ENCODE peak calls at places on chromosome 4, in seven cellular contexts. F is GM12865, I is HFFc6, O is Kasumi-1, N is NCI-H1105 treated with DMSO at 0.1 percent for 48 hours, X is AG10803, J is WTC11. R is an unnamed sample.

GRCh38 chr4:168637872-168638756 is 141.3 kb downstream of the PALLD start:
- DNase-seq in F (no peak), X (peak), J (no peak), I (no peak), O (no peak), N (no peak), R (no peak)

GRCh38 chr4:55611358-55612059 is 19.5 kb upstream of the PDCL2 start:
- DNase-seq in X (no peak), J (no peak), O (no peak), I (no peak), F (no peak), N (no peak), R (no peak)

GRCh38 chr4:61514991-61515390 is 314.9 kb downstream of the ADGRL3 start:
- DNase-seq in F (no peak), N (no peak), I (no peak), J (no peak), X (no peak), O (no peak), R (peak)

GRCh38 chr4:53865031-53865430 is 199.4 kb downstream of the CHIC2 start:
- DNase-seq in F (no peak), N (no peak), O (no peak), J (no peak), I (no peak), X (no peak), R (no peak)

GRCh38 chr4:19358015-19358414 is 893.7 kb upstream of the SLIT2 start:
- DNase-seq in X (peak), F (no peak), N (no peak), I (no peak), J (no peak), O (no peak), R (no peak)

GRCh38 chr4:152316969-152317368 is 218.9 kb downstream of the FBXW7 start:
- DNase-seq in O (no peak), N (peak), F (no peak), J (no peak), I (peak), X (peak), R (no peak)

GRCh38 chr4:55251352-55251751 is 94.7 kb upstream of the SRD5A3 start:
- DNase-seq in J (no peak), N (no peak), X (no peak), I (no peak), O (no peak), F (no peak), R (no peak)

GRCh38 chr4:25834411-25835107 is 28.2 kb downstream of the SEL1L3 start:
- DNase-seq in X (no peak), O (no peak), F (no peak), J (no peak), I (no peak), N (no peak), R (peak)

GRCh38 chr4:112604590-112604989 is 32.1 kb downstream of the ZGRF1 start:
- DNase-seq in F (peak), J (peak), X (peak), O (peak), N (peak), I (peak), R (peak)

GRCh38 chr4:105815701-105816100 is 79.6 kb upstream of the NPNT start:
- DNase-seq in X (peak), F (no peak), O (no peak), I (no peak), J (no peak), N (no peak), R (no peak)

GRCh38 chr4:33494150-33494549 is 2750.2 kb downstream of the ARAP2 start:
- DNase-seq in F (no peak), I (no peak), X (no peak), N (no peak), J (no peak), O (no peak), R (no peak)

GRCh38 chr4:149555146-149555545 is 260.5 kb downstream of the IQCM start:
- DNase-seq in F (no peak), I (no peak), J (no peak), X (peak), O (no peak), N (no peak), R (no peak)

GRCh38 chr4:25031077-25031606 is 396 bp upstream of the LGI2 start:
- DNase-seq in O (no peak), J (peak), I (no peak), N (no peak), X (peak), F (no peak), R (peak)

GRCh38 chr4:165308606-165309005 is 18.9 kb upstream of the MSMO1 start:
- DNase-seq in O (no peak), J (no peak), N (no peak), I (no peak), X (peak), F (no peak), R (no peak)

GRCh38 chr4:14871676-14872430 is 130.4 kb upstream of the CPEB2 start:
- DNase-seq in O (peak), J (peak), N (no peak), X (no peak), I (no peak), F (peak), R (peak)

GRCh38 chr4:10482913-10483312 is 25.7 kb upstream of the ZNF518B start:
- DNase-seq in O (no peak), N (no peak), I (no peak), X (no peak), F (no peak), J (no peak), R (no peak)

GRCh38 chr4:30718889-30719252 is 1.3 kb upstream of the PCDH7 start:
- DNase-seq in N (peak), J (no peak), X (no peak), O (no peak), I (no peak), F (no peak), R (no peak)

GRCh38 chr4:47786958-47787370 is 50.9 kb downstream of the CORIN start:
- DNase-seq in F (peak), J (no peak), I (no peak), X (no peak), O (no peak), N (no peak), R (no peak)

GRCh38 chr4:38818441-38818976 is 13.9 kb upstream of the TLR1 start:
- DNase-seq in X (no peak), J (no peak), F (peak), O (no peak), I (no peak), N (no peak), R (no peak)

GRCh38 chr4:21184788-21185187 is 484.5 kb downstream of the PACRGL start:
- DNase-seq in X (no peak), O (no peak), J (no peak), I (no peak), N (no peak), F (no peak), R (no peak)

GRCh38 chr4:145609494-145610427 is 9.4 kb upstream of the MMAA start:
- DNase-seq in J (peak), O (peak), F (peak), X (peak), N (peak), I (peak), R (peak)

GRCh38 chr4:89998350-89999098 is 103.9 kb downstream of the MMRN1 start:
- DNase-seq in N (no peak), J (no peak), F (no peak), X (no peak), O (no peak), I (no peak), R (no peak)

GRCh38 chr4:173218411-173219125 is 50.0 kb downstream of the GALNT7 start:
- DNase-seq in F (no peak), O (no peak), N (no peak), I (peak), X (peak), J (no peak), R (no peak)

GRCh38 chr4:113790478-113790877 is 28.9 kb upstream of the CAMK2D start:
- DNase-seq in X (no peak), N (no peak), F (no peak), O (peak), J (no peak), I (no peak), R (no peak)

GRCh38 chr4:13088726-13089658 is 395.1 kb downstream of the RAB28 start:
- DNase-seq in J (no peak), N (no peak), X (peak), I (no peak), O (no peak), F (no peak), R (no peak)

GRCh38 chr4:69881173-69881773 is 21.3 kb upstream of the SULT1E1 start:
- DNase-seq in I (no peak), O (peak), N (peak), X (peak), J (peak), F (peak), R (peak)

GRCh38 chr4:113822555-113823290 is 61.2 kb upstream of the CAMK2D start:
- DNase-seq in J (no peak), X (peak), I (no peak), N (no peak), O (no peak), F (peak), R (no peak)

GRCh38 chr4:106993846-106994245 is 42.3 kb downstream of the DKK2 start:
- DNase-seq in X (no peak), J (no peak), I (no peak), N (no peak), O (no peak), F (no peak), R (no peak)

GRCh38 chr4:121977251-121978168 is 25.6 kb upstream of the TRPC3 start:
- DNase-seq in O (no peak), X (no peak), F (peak), I (peak), N (no peak), J (no peak), R (no peak)